ENCODE peak calls at places on chromosomes 5 and 9, in six cellular contexts. One of them, this sample, is unnamed.

GRCh38 chr9:36835271-36835996 is 198.6 kb downstream of the PAX5 start:
- DNase-seq in MM.1S: no peak
- DNase-seq in PC-3: no peak
- DNase-seq in kidney: peak; percentile 52
- DNase-seq in neural progenitor cell: no peak
- DNase-seq in H9: no peak
- DNase-seq in this sample: no peak

GRCh38 chr5:115324021-115324420 is 27.6 kb upstream of the CCDC112 start:
- DNase-seq in PC-3: peak; percentile 54
- DNase-seq in kidney: no peak
- DNase-seq in MM.1S: no peak
- DNase-seq in H9: no peak
- DNase-seq in neural progenitor cell: no peak
- DNase-seq in this sample: no peak

GRCh38 chr5:114184006-114184405 is 177.9 kb upstream of the KCNN2 start:
- DNase-seq in neural progenitor cell: no peak
- DNase-seq in H9: no peak
- DNase-seq in kidney: no peak
- DNase-seq in MM.1S: no peak
- DNase-seq in PC-3: no peak
- DNase-seq in this sample: peak; percentile 15

GRCh38 chr9:38707885-38708640 is 11.9 kb downstream of the FAM240B start:
- DNase-seq in PC-3: peak; percentile 29
- DNase-seq in H9: peak; percentile 62
- DNase-seq in MM.1S: peak; percentile 14
- DNase-seq in kidney: no peak
- DNase-seq in neural progenitor cell: peak; percentile 49
- DNase-seq in this sample: no peak

GRCh38 chr5:43294226-43294625 is 19.0 kb downstream of the HMGCS1 start:
- DNase-seq in kidney: no peak
- DNase-seq in MM.1S: no peak
- DNase-seq in H9: no peak
- DNase-seq in neural progenitor cell: no peak
- DNase-seq in PC-3: peak; percentile 61
- DNase-seq in this sample: no peak

GRCh38 chr5:31678180-31678579 is 39.2 kb downstream of the PDZD2 start:
- DNase-seq in MM.1S: no peak
- DNase-seq in H9: no peak
- DNase-seq in neural progenitor cell: no peak
- DNase-seq in PC-3: no peak
- DNase-seq in kidney: no peak
- DNase-seq in this sample: no peak

GRCh38 chr5:31048975-31049290 is 144.6 kb upstream of the CDH6 start:
- DNase-seq in PC-3: no peak
- DNase-seq in kidney: no peak
- DNase-seq in MM.1S: no peak
- DNase-seq in neural progenitor cell: no peak
- DNase-seq in H9: no peak
- DNase-seq in this sample: no peak

GRCh38 chr9:14715102-14715501 is 7.4 kb downstream of the CER1 start:
- DNase-seq in neural progenitor cell: no peak
- DNase-seq in H9: no peak
- DNase-seq in MM.1S: no peak
- DNase-seq in kidney: no peak
- DNase-seq in PC-3: no peak
- DNase-seq in this sample: no peak

GRCh38 chr9:19174127-19174921 is 47.0 kb upstream of the PLIN2 start:
- DNase-seq in PC-3: peak; percentile 69
- DNase-seq in MM.1S: peak; percentile 46
- DNase-seq in kidney: no peak
- DNase-seq in H9: peak; percentile 38
- DNase-seq in neural progenitor cell: peak; percentile 71
- DNase-seq in this sample: no peak

GRCh38 chr5:92890841-92891244 is 690.2 kb downstream of the NR2F1-AS1 start:
- DNase-seq in MM.1S: peak; percentile 5
- DNase-seq in H9: no peak
- DNase-seq in kidney: no peak
- DNase-seq in neural progenitor cell: no peak
- DNase-seq in PC-3: peak; percentile 63
- DNase-seq in this sample: no peak

GRCh38 chr5:132499440-132500243 is 9.1 kb upstream of the IRF1 start:
- DNase-seq in PC-3: no peak
- DNase-seq in MM.1S: peak; percentile 22
- DNase-seq in neural progenitor cell: no peak
- DNase-seq in H9: no peak
- DNase-seq in kidney: no peak
- DNase-seq in this sample: no peak

GRCh38 chr5:132496631-132497487 is 6.3 kb upstream of the IRF1 start:
- DNase-seq in H9: peak; percentile 93
- DNase-seq in neural progenitor cell: peak; percentile 92
- DNase-seq in kidney: peak; percentile 98
- DNase-seq in MM.1S: peak; percentile 90
- DNase-seq in PC-3: peak; percentile 77
- DNase-seq in this sample: no peak

GRCh38 chr5:132497488-132497997 is 7.0 kb upstream of the IRF1 start:
- DNase-seq in PC-3: peak; percentile 86
- DNase-seq in H9: peak; percentile 66
- DNase-seq in neural progenitor cell: no peak
- DNase-seq in MM.1S: no peak
- DNase-seq in kidney: peak; percentile 95
- DNase-seq in this sample: no peak

GRCh38 chr5:132498686-132499271 is 8.2 kb upstream of the IRF1 start:
- DNase-seq in H9: no peak
- DNase-seq in PC-3: peak; percentile 21
- DNase-seq in neural progenitor cell: no peak
- DNase-seq in MM.1S: peak; percentile 95
- DNase-seq in kidney: no peak
- DNase-seq in this sample: no peak

GRCh38 chr5:132498152-132498551 is 7.6 kb upstream of the IRF1 start:
- DNase-seq in PC-3: peak; percentile 56
- DNase-seq in neural progenitor cell: no peak
- DNase-seq in kidney: no peak
- DNase-seq in MM.1S: peak; percentile 19
- DNase-seq in H9: no peak
- DNase-seq in this sample: no peak
- H3K9ac ChIP-seq in PC-3: peak overlapping the region; percentile 78
- H3K9ac ChIP-seq in neural progenitor cell: no peak overlapping the region
- H3K9ac ChIP-seq in kidney: peak overlapping the region; percentile 82
- H3K9ac ChIP-seq in MM.1S: peak overlapping the region; percentile 90
- H3K9ac ChIP-seq in H9: no peak overlapping the region
- H3K9ac ChIP-seq in this sample: peak overlapping the region; percentile 72

GRCh38 chr5:36059571-36060515 is 6.8 kb downstream of the UGT3A2 start:
- DNase-seq in H9: no peak
- DNase-seq in PC-3: peak; percentile 87
- DNase-seq in neural progenitor cell: no peak
- DNase-seq in kidney: no peak
- DNase-seq in MM.1S: no peak
- DNase-seq in this sample: no peak
- H3K4me1 ChIP-seq in H9: no peaks in the 10 kb centered on the region
- H3K4me1 ChIP-seq in PC-3: peaks cover 9% of the 10 kb centered on the region
- H3K4me1 ChIP-seq in neural progenitor cell: no peaks in the 10 kb centered on the region
- H3K4me1 ChIP-seq in kidney: no peaks in the 10 kb centered on the region
- H3K4me1 ChIP-seq in MM.1S: no peaks in the 10 kb centered on the region
- H3K4me1 ChIP-seq in this sample: peaks cover 5% of the 10 kb centered on the region

DNA sequence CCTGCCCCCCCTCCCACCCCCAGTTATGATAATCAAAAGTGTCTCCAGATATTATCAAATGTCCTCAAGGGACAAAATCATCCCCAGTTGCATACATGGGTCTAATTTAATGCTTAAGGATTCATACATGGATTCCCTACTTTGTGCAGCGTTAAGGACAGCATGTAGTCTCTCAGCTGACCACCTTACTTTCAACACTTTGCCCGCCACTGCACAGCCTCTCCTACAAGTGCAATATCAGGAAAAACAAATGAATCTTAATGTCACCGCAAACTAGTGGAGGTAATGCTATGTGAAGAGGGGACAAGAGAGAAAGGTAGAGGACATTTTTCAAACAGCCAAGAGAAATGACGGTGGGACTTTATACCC is 78.6 kb downstream of the TLE1 start:
- DNase-seq in H9: no peak
- DNase-seq in kidney: no peak
- DNase-seq in MM.1S: no peak
- DNase-seq in PC-3: no peak
- DNase-seq in neural progenitor cell: no peak
- DNase-seq in this sample: no peak
- H3K9ac ChIP-seq in H9: no peak overlapping the region
- H3K9ac ChIP-seq in kidney: no peak overlapping the region
- H3K9ac ChIP-seq in MM.1S: no peak overlapping the region
- H3K9ac ChIP-seq in PC-3: no peak overlapping the region
- H3K9ac ChIP-seq in neural progenitor cell: no peak overlapping the region
- H3K9ac ChIP-seq in this sample: no peak overlapping the region

GRCh38 chr5:14168793-14169262 is 25.7 kb downstream of the TRIO start:
- DNase-seq in PC-3: no peak
- DNase-seq in MM.1S: no peak
- DNase-seq in H9: no peak
- DNase-seq in neural progenitor cell: no peak
- DNase-seq in kidney: no peak
- DNase-seq in this sample: no peak

GRCh38 chr5:14173419-14174234 is 30.5 kb downstream of the TRIO start:
- DNase-seq in H9: no peak
- DNase-seq in kidney: no peak
- DNase-seq in neural progenitor cell: no peak
- DNase-seq in MM.1S: no peak
- DNase-seq in PC-3: no peak
- DNase-seq in this sample: no peak

GRCh38 chr5:14171621-14172020 is 28.5 kb downstream of the TRIO start:
- DNase-seq in MM.1S: no peak
- DNase-seq in H9: no peak
- DNase-seq in neural progenitor cell: no peak
- DNase-seq in kidney: no peak
- DNase-seq in PC-3: no peak
- DNase-seq in this sample: no peak

GRCh38 chr5:14172149-14172795 is 29.1 kb downstream of the TRIO start:
- DNase-seq in PC-3: no peak
- DNase-seq in H9: no peak
- DNase-seq in MM.1S: no peak
- DNase-seq in neural progenitor cell: peak; percentile 52
- DNase-seq in kidney: no peak
- DNase-seq in this sample: no peak

GRCh38 chr5:14171091-14171490 is 27.9 kb downstream of the TRIO start:
- DNase-seq in MM.1S: no peak
- DNase-seq in PC-3: no peak
- DNase-seq in neural progenitor cell: no peak
- DNase-seq in H9: no peak
- DNase-seq in kidney: no peak
- DNase-seq in this sample: no peak
- H3K4me1 ChIP-seq in MM.1S: no peaks in the 10 kb centered on the region
- H3K4me1 ChIP-seq in PC-3: peaks cover 88% of the 10 kb centered on the region
- H3K4me1 ChIP-seq in neural progenitor cell: peaks cover 47% of the 10 kb centered on the region
- H3K4me1 ChIP-seq in H9: peaks cover 12% of the 10 kb centered on the region
- H3K4me1 ChIP-seq in kidney: peaks cover 49% of the 10 kb centered on the region
- H3K4me1 ChIP-seq in this sample: peaks cover 56% of the 10 kb centered on the region

GRCh38 chr9:9790216-9790872 is 822.5 kb downstream of the PTPRD start:
- DNase-seq in MM.1S: peak; percentile 87
- DNase-seq in H9: no peak
- DNase-seq in PC-3: peak; percentile 44
- DNase-seq in neural progenitor cell: peak; percentile 69
- DNase-seq in kidney: no peak
- DNase-seq in this sample: no peak

GRCh38 chr9:9791621-9792020 is 821.2 kb downstream of the PTPRD start:
- DNase-seq in MM.1S: peak; percentile 67
- DNase-seq in PC-3: peak; percentile 25
- DNase-seq in neural progenitor cell: peak; percentile 5
- DNase-seq in H9: no peak
- DNase-seq in kidney: no peak
- DNase-seq in this sample: no peak

DNA sequence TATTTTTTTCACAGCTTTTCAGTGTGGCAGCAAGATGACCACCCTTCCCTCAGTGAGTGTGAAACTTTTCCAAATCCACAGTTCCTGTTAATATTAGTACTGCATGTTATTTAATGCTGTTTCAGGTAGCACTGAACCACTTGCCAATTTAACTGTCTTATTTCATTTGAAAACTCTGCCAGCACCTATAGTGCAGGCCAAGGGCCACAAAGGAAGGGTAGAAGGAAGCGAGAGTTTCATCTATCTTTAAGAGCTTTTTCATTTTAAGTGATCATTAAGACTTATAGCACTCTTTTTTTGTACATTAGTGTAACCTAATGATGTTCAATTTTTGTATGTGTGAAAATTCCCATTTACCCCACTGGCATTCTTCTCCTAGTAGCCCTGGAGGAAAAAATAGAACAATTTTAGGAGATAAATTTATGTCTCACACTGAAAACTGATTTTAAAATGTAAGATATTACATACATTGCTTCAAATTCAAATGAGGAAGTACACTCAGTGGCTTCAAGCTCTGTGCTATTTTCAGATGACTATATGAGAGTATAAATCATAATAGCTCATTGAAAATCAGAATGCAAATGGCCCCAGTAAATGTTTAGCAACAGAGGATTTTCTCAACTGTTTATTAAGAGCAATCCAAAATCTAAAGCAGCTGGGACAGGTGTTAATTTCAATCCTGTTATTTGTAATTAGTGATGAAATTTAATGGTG is 820.5 kb downstream of the PTPRD start:
- DNase-seq in H9: no peak
- DNase-seq in MM.1S: peak; percentile 30
- DNase-seq in neural progenitor cell: no peak
- DNase-seq in PC-3: no peak
- DNase-seq in kidney: no peak
- DNase-seq in this sample: no peak
- H3K9ac ChIP-seq in H9: no peak overlapping the region
- H3K9ac ChIP-seq in MM.1S: peak overlapping the region; percentile 4
- H3K9ac ChIP-seq in neural progenitor cell: no peak overlapping the region
- H3K9ac ChIP-seq in PC-3: no peak overlapping the region
- H3K9ac ChIP-seq in kidney: no peak overlapping the region
- H3K9ac ChIP-seq in this sample: no peak overlapping the region

GRCh38 chr9:133701321-133701980 is 36.7 kb downstream of the SARDH start:
- DNase-seq in MM.1S: no peak
- DNase-seq in neural progenitor cell: no peak
- DNase-seq in PC-3: no peak
- DNase-seq in kidney: peak; percentile 72
- DNase-seq in H9: no peak
- DNase-seq in this sample: no peak
- H3K4me1 ChIP-seq in MM.1S: no peaks in the 10 kb centered on the region
- H3K4me1 ChIP-seq in neural progenitor cell: peaks cover 12% of the 10 kb centered on the region
- H3K4me1 ChIP-seq in PC-3: no peaks in the 10 kb centered on the region
- H3K4me1 ChIP-seq in kidney: no peaks in the 10 kb centered on the region
- H3K4me1 ChIP-seq in H9: no peaks in the 10 kb centered on the region
- H3K4me1 ChIP-seq in this sample: no peaks in the 10 kb centered on the region

DNA sequence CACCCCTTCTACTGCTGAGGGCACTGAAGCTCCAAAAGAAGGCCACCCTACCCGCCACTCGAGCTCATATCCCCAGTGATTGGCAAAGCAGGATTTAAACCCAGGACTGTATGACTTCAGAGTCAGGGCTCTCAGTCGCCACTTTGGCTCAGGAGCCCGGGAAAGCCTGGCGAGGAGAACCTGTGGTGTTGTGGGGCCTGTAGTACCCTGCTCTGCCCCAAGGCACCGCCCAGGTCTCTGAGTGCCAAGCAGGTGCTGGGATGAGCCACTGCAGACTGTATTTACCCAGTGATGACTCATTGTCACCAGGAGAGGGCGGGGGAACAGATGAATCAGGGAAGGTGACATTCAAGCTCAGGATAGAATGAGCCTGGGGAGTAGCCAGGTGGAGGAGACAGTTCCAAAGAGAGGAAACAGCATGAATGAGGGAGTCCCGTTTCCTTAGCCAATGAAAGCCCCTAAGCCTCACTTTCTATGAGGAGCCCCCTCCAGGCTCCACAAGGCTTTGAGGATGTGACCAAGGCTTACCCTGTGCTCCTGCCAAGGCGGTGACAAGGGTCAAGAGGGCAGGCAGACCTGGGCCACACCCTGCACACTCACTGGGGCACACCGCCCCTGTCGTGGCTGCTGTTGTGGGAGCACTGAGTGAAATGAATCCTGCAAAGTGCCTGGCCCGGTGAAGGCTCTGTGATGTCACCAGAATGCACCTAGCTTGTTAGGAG is 17.8 kb upstream of the DPM2 start:
- DNase-seq in neural progenitor cell: peak; percentile 51
- DNase-seq in H9: peak; percentile 93
- DNase-seq in kidney: peak; percentile 91
- DNase-seq in MM.1S: peak; percentile 86
- DNase-seq in PC-3: peak; percentile 95
- DNase-seq in this sample: peak; percentile 72
- H3K9ac ChIP-seq in neural progenitor cell: no peak overlapping the region
- H3K9ac ChIP-seq in H9: no peak overlapping the region
- H3K9ac ChIP-seq in kidney: peak overlapping the region; percentile 29
- H3K9ac ChIP-seq in MM.1S: peak overlapping the region; percentile 14
- H3K9ac ChIP-seq in PC-3: peak overlapping the region; percentile 35
- H3K9ac ChIP-seq in this sample: peak overlapping the region; percentile 30